ENCODE peak calls at places on chromosomes 3 and 15, in six cellular contexts. A, W, C, V, S and I are unnamed samples.

GRCh38 chr15:100515758-100516157 is 13.0 kb downstream of the CERS3 start:
- DNase-seq in A (no peak), W (no peak), C (no peak), V (peak; percentile 39), S (no peak), I (no peak)

GRCh38 chr3:44842376-44842775 is 19.3 kb upstream of the TMEM42 start:
- DNase-seq in A (no peak), W (no peak), C (no peak), V (no peak), S (no peak), I (no peak)

GRCh38 chr3:55765906-55766701 is 279.0 kb upstream of the WNT5A start:
- DNase-seq in A (no peak), W (no peak), C (no peak), V (no peak), S (no peak), I (no peak)

GRCh38 chr3:185822221-185822956 is 2.5 kb downstream of the IGF2BP2 start:
- DNase-seq in A (no peak), W (no peak), C (no peak), V (no peak), S (no peak), I (no peak)

GRCh38 chr3:17749281-17749680 is 6.8 kb upstream of the TBC1D5 start:
- DNase-seq in A (no peak), W (no peak), C (no peak), V (no peak), S (no peak), I (no peak)

GRCh38 chr3:70067860-70068479 is 68.4 kb downstream of the SAMMSON start:
- DNase-seq in A (no peak), W (no peak), C (no peak), V (no peak), S (no peak), I (no peak)

GRCh38 chr3:115999598-115999997 is 376.3 kb downstream of the GAP43 start:
- DNase-seq in A (no peak), W (no peak), C (no peak), V (no peak), S (no peak), I (no peak)

GRCh38 chr3:37040231-37040630 is 46.9 kb downstream of the MLH1 start:
- DNase-seq in A (no peak), W (no peak), C (no peak), V (no peak), S (no peak), I (no peak)

GRCh38 chr3:111809196-111809595 is 49.9 kb upstream of the PHLDB2 start:
- DNase-seq in A (no peak), W (no peak), C (no peak), V (no peak), S (no peak), I (no peak)

GRCh38 chr15:93029613-93030429 is 59.2 kb downstream of the RGMA start:
- DNase-seq in A (no peak), W (no peak), C (no peak), V (no peak), S (no peak), I (no peak)

GRCh38 chr3:47464603-47465002 is 11.1 kb downstream of the SCAP start:
- DNase-seq in A (no peak), W (no peak), C (no peak), V (no peak), S (no peak), I (no peak)

GRCh38 chr3:193214445-193214844 is 26.6 kb upstream of the PLAAT1 start:
- DNase-seq in A (no peak), W (no peak), C (no peak), V (no peak), S (no peak), I (no peak)

GRCh38 chr3:133988631-133989161 is 41.0 kb downstream of the SLCO2A1 start:
- DNase-seq in A (no peak), W (no peak), C (no peak), V (no peak), S (peak; percentile 48), I (no peak)

GRCh38 chr15:100764778-100765457 is 114.7 kb upstream of the ALDH1A3 start:
- DNase-seq in A (peak; percentile 67), W (no peak), C (no peak), V (no peak), S (no peak), I (no peak)

GRCh38 chr15:66965201-66965900 is 100.1 kb upstream of the SMAD3 start:
- DNase-seq in A (no peak), W (no peak), C (no peak), V (no peak), S (no peak), I (no peak)

GRCh38 chr3:112974894-112975293 is at the start of gene CD200R1:
- DNase-seq in A (no peak), W (no peak), C (no peak), V (no peak), S (no peak), I (no peak)

GRCh38 chr3:41441139-41441538 is 241.8 kb downstream of the CTNNB1 start:
- DNase-seq in A (no peak), W (no peak), C (no peak), V (no peak), S (no peak), I (no peak)

GRCh38 chr15:29455055-29455454 is 185.4 kb upstream of the NSMCE3 start:
- DNase-seq in A (no peak), W (no peak), C (no peak), V (no peak), S (no peak), I (no peak)

GRCh38 chr3:105040026-105040622 is 326.6 kb upstream of the ALCAM start:
- DNase-seq in A (no peak), W (no peak), C (no peak), V (no peak), S (no peak), I (no peak)

GRCh38 chr3:61066800-61067199 is 184.5 kb downstream of the FHIT start:
- DNase-seq in A (no peak), W (no peak), C (no peak), V (no peak), S (no peak), I (no peak)

GRCh38 chr3:197362086-197362485 is 63.7 kb upstream of the DLG1 start:
- DNase-seq in A (no peak), W (no peak), C (no peak), V (no peak), S (no peak), I (no peak)

GRCh38 chr3:53948174-53948573 is 56.5 kb upstream of the SELENOK start:
- DNase-seq in A (no peak), W (no peak), C (no peak), V (no peak), S (no peak), I (no peak)

GRCh38 chr3:8871306-8871705 is 92.0 kb downstream of the RAD18 start:
- DNase-seq in A (no peak), W (no peak), C (no peak), V (no peak), S (no peak), I (no peak)

GRCh38 chr15:56783156-56783856 is 50.0 kb upstream of the ZNF280D start:
- DNase-seq in A (no peak), W (no peak), C (no peak), V (no peak), S (no peak), I (no peak)

GRCh38 chr3:16697437-16698258 is 92.4 kb upstream of the DAZL start:
- DNase-seq in A (no peak), W (no peak), C (no peak), V (no peak), S (no peak), I (no peak)

GRCh38 chr3:161066926-161067325 is 38.2 kb downstream of the B3GALNT1 start:
- DNase-seq in A (no peak), W (no peak), C (no peak), V (no peak), S (no peak), I (no peak)

DNA sequence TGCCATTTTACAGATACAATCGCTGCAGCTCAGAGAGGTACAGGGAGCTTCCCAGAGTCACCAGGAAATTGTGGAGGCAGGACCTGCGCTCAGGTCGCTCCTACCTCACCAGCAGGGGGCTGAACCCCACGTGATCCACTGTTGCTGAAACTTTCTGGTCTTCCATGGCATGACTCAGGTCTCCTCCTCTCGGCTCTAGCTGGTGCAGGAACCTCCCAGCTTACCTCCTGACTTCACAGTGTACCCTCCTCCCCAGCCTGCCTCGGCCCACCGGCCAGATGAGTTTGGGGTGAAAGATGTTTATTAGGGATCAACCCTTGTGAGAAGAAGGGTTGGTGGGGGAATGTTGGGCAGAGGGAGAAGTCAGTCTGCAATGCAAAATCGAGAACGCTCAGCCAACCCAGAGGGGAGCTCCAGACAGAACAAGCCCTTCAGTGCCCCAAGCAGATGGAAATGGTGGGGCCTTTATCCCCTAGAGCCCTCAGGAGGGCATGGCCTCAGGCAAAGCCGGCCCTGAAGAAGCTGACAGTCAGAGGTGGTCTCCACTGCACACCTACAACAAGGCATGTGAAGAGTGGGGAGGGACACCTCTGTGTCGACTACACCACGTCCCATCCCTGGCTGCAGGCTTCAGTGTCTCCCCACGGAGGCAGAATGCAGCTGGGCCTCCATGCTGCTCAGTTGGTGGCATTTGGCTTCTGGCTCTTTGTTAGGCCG is 118.6 kb upstream of the PRR20G start:
- DNase-seq in A (peak; percentile 46), W (no peak), C (no peak), V (no peak), S (no peak), I (no peak)
- TF ChIP-seq CTCF in A (no peak), W (no peak), C (peak; percentile 7), V (no peak), S (no peak), I (no peak)

GRCh38 chr3:72536206-72536887 is 311.9 kb downstream of the SHQ1 start:
- DNase-seq in A (no peak), W (no peak), C (no peak), V (no peak), S (no peak), I (no peak)
- H3K27me3 ChIP-seq in A (no peaks in the 10 kb centered on the region), W (no peaks in the 10 kb centered on the region), C (no peaks in the 10 kb centered on the region), V (no peaks in the 10 kb centered on the region), S (no peaks in the 10 kb centered on the region), I (no peaks in the 10 kb centered on the region)

DNA sequence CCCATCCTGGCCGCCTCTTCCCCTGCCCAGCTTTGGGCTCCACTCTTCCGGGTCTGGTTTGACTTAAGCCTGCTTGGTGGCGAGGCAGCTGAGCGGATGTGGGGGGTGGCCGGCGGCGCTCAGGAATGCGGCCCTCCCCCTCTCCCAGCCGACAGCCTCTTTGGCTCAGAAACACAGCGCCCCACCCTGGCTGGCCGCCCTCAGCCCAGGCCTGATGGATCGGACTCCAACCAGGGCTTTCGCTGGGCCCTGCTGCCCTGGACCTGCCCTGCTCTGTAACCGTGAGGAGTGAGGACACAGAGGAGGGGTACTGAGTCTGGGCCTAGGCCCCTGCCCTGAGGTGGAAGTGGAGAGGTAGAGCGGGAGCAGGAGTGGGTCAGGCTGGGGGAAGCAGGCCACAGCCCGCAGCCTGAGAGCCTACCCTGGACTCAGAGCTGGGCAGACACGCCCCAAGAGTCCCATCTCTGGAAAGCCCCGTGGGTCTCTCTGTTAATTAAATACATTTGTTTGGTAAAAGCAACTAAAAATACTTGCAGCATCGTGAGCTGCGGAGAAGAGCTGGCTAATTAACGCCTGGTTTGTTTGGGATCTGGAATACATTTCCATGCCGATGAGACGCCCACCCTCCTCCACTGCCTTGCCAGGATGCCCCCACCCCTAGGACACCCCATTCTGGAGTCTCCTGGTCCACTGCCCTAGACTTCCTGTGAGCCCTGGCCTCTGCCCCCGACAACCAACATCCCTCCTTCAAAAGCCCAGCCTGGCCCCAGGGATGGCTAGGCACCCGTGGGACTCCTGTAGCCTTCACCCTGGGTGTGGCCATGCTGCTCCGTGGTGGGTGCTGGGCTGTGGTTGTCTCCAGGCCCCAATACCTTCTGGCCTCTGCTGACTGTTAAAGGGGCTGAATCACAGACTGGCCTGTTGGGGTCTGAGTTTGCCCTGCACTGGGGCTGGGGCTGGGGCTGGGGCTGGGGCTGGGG is 19.6 kb downstream of the PLXNA1 start:
- DNase-seq in A (peak; percentile 93), W (peak; percentile 86), C (no peak), V (peak; percentile 88), S (peak; percentile 42), I (no peak)
- TF ChIP-seq CTCF in A (peak; percentile 50), W (peak; percentile 42), C (peak; percentile 39), V (peak; percentile 44), S (peak; percentile 57), I (no peak)

GRCh38 chr3:46222435-46223161 is 14.5 kb upstream of the CCR1 start:
- DNase-seq in A (no peak), W (no peak), C (no peak), V (no peak), S (no peak), I (no peak)
- H3K27me3 ChIP-seq in A (no peaks in the 10 kb centered on the region), W (peaks cover 4% of the 10 kb centered on the region), C (no peaks in the 10 kb centered on the region), V (no peaks in the 10 kb centered on the region), S (no peaks in the 10 kb centered on the region), I (no peaks in the 10 kb centered on the region)